ENCODE peak calls at places on chromosomes 1 and 21, in five cellular contexts. One of them, this sample, is unnamed.

GRCh38 chr1:32876341-32877210 is 5.9 kb upstream of the FNDC5 start:
- DNase-seq in memory B cell: peak
- DNase-seq in KG1: peak
- DNase-seq in NCI-H1092: no peak
- DNase-seq in AML-193: peak
- DNase-seq in this sample: no peak

GRCh38 chr1:92943515-92943873 is 17.8 kb downstream of the DIPK1A start:
- DNase-seq in NCI-H1092: no peak
- DNase-seq in KG1: no peak
- DNase-seq in memory B cell: no peak
- DNase-seq in AML-193: no peak
- DNase-seq in this sample: no peak

GRCh38 chr1:197423006-197423405 is 155.0 kb downstream of the CRB1 start:
- DNase-seq in KG1: no peak
- DNase-seq in AML-193: no peak
- DNase-seq in memory B cell: no peak
- DNase-seq in NCI-H1092: no peak
- DNase-seq in this sample: no peak

GRCh38 chr1:51328279-51328678 is 2.1 kb downstream of the TTC39A start:
- DNase-seq in memory B cell: no peak
- DNase-seq in NCI-H1092: no peak
- DNase-seq in KG1: no peak
- DNase-seq in AML-193: no peak
- DNase-seq in this sample: no peak

GRCh38 chr1:4411862-4412261 is 242.5 kb upstream of the AJAP1 start:
- DNase-seq in AML-193: no peak
- DNase-seq in memory B cell: no peak
- DNase-seq in KG1: no peak
- DNase-seq in NCI-H1092: no peak
- DNase-seq in this sample: no peak

GRCh38 chr1:44283524-44284173 is 70.4 kb downstream of the DMAP1 start:
- DNase-seq in AML-193: no peak
- DNase-seq in memory B cell: no peak
- DNase-seq in NCI-H1092: peak
- DNase-seq in KG1: no peak
- DNase-seq in this sample: no peak

GRCh38 chr1:202163281-202164270 is 3.2 kb upstream of the PTPN7 start:
- DNase-seq in KG1: no peak
- DNase-seq in memory B cell: no peak
- DNase-seq in AML-193: no peak
- DNase-seq in NCI-H1092: no peak
- DNase-seq in this sample: no peak

GRCh38 chr1:204997616-204998015 is 45.4 kb upstream of the CNTN2 start:
- DNase-seq in memory B cell: no peak
- DNase-seq in AML-193: no peak
- DNase-seq in NCI-H1092: no peak
- DNase-seq in KG1: no peak
- DNase-seq in this sample: no peak

GRCh38 chr1:174626031-174627020 is 178.6 kb downstream of the GPR52 start:
- DNase-seq in memory B cell: no peak
- DNase-seq in NCI-H1092: peak
- DNase-seq in KG1: no peak
- DNase-seq in AML-193: no peak
- DNase-seq in this sample: no peak

GRCh38 chr1:183200451-183200850 is 14.4 kb downstream of the LAMC2 start:
- DNase-seq in AML-193: no peak
- DNase-seq in KG1: no peak
- DNase-seq in NCI-H1092: no peak
- DNase-seq in memory B cell: no peak
- DNase-seq in this sample: no peak

GRCh38 chr21:18373631-18374030 is 30.0 kb downstream of the TMPRSS15 start:
- DNase-seq in memory B cell: no peak
- DNase-seq in KG1: no peak
- DNase-seq in AML-193: no peak
- DNase-seq in NCI-H1092: no peak
- DNase-seq in this sample: no peak

GRCh38 chr1:178091986-178092745 is 1.7 kb upstream of the RASAL2 start:
- DNase-seq in memory B cell: no peak
- DNase-seq in KG1: no peak
- DNase-seq in NCI-H1092: no peak
- DNase-seq in AML-193: no peak
- DNase-seq in this sample: no peak

This sample was measured in progenitor cell of endocrine pancreas.